ENCODE peak calls at places on chromosome 16, in ten cellular contexts. One of them, this sample, is unnamed.

GRCh38 chr16:71572497-71573116 is 4.3 kb downstream of the TAT start:
- DNase-seq in K562: no peak
- DNase-seq in endothelial cell of umbilical vein: no peak
- DNase-seq in neural progenitor cell: no peak
- DNase-seq in mammary epithelial cell: no peak
- DNase-seq in fibroblast of lung: no peak
- DNase-seq in H1: no peak
- DNase-seq in GM23338: no peak
- DNase-seq in MM.1S: no peak
- DNase-seq in A673: no peak
- DNase-seq in this sample: no peak

GRCh38 chr16:78184554-78185183 is 85.2 kb downstream of the WWOX start:
- DNase-seq in K562: no peak
- DNase-seq in neural progenitor cell: no peak
- DNase-seq in GM23338: no peak
- DNase-seq in H1: peak
- DNase-seq in A673: no peak
- DNase-seq in fibroblast of lung: peak
- DNase-seq in MM.1S: no peak
- DNase-seq in endothelial cell of umbilical vein: peak
- DNase-seq in mammary epithelial cell: no peak
- DNase-seq in this sample: no peak

GRCh38 chr16:87195190-87195589 is 122.0 kb downstream of the C16orf95 start:
- DNase-seq in GM23338: no peak
- DNase-seq in neural progenitor cell: no peak
- DNase-seq in mammary epithelial cell: no peak
- DNase-seq in endothelial cell of umbilical vein: no peak
- DNase-seq in K562: no peak
- DNase-seq in A673: no peak
- DNase-seq in fibroblast of lung: no peak
- DNase-seq in H1: no peak
- DNase-seq in MM.1S: no peak
- DNase-seq in this sample: no peak

GRCh38 chr16:11160676-11161115 is 95.3 kb downstream of the SOCS1 start:
- DNase-seq in K562: peak
- DNase-seq in H1: no peak
- DNase-seq in mammary epithelial cell: no peak
- DNase-seq in A673: no peak
- DNase-seq in MM.1S: no peak
- DNase-seq in endothelial cell of umbilical vein: no peak
- DNase-seq in fibroblast of lung: no peak
- DNase-seq in neural progenitor cell: no peak
- DNase-seq in GM23338: no peak
- DNase-seq in this sample: peak

GRCh38 chr16:50324345-50324744 is 44.4 kb downstream of the BRD7 start:
- DNase-seq in neural progenitor cell: no peak
- DNase-seq in GM23338: no peak
- DNase-seq in endothelial cell of umbilical vein: no peak
- DNase-seq in K562: no peak
- DNase-seq in mammary epithelial cell: no peak
- DNase-seq in MM.1S: no peak
- DNase-seq in A673: no peak
- DNase-seq in H1: no peak
- DNase-seq in fibroblast of lung: no peak
- DNase-seq in this sample: no peak

GRCh38 chr16:67269766-67270165 is 9.6 kb upstream of the PLEKHG4 start:
- DNase-seq in MM.1S: no peak
- DNase-seq in GM23338: peak
- DNase-seq in K562: peak
- DNase-seq in H1: no peak
- DNase-seq in mammary epithelial cell: peak
- DNase-seq in neural progenitor cell: no peak
- DNase-seq in endothelial cell of umbilical vein: peak
- DNase-seq in A673: no peak
- DNase-seq in fibroblast of lung: no peak
- DNase-seq in this sample: peak

GRCh38 chr16:23088018-23088417 is 61.2 kb downstream of the USP31 start:
- DNase-seq in neural progenitor cell: no peak
- DNase-seq in K562: no peak
- DNase-seq in A673: no peak
- DNase-seq in endothelial cell of umbilical vein: no peak
- DNase-seq in GM23338: no peak
- DNase-seq in fibroblast of lung: no peak
- DNase-seq in mammary epithelial cell: no peak
- DNase-seq in MM.1S: no peak
- DNase-seq in H1: no peak
- DNase-seq in this sample: no peak

GRCh38 chr16:22948058-22948602 is 134.2 kb downstream of the HS3ST2 start:
- DNase-seq in endothelial cell of umbilical vein: no peak
- DNase-seq in A673: no peak
- DNase-seq in MM.1S: no peak
- DNase-seq in neural progenitor cell: no peak
- DNase-seq in GM23338: peak
- DNase-seq in K562: no peak
- DNase-seq in fibroblast of lung: no peak
- DNase-seq in mammary epithelial cell: peak
- DNase-seq in H1: peak
- DNase-seq in this sample: no peak

DNA sequence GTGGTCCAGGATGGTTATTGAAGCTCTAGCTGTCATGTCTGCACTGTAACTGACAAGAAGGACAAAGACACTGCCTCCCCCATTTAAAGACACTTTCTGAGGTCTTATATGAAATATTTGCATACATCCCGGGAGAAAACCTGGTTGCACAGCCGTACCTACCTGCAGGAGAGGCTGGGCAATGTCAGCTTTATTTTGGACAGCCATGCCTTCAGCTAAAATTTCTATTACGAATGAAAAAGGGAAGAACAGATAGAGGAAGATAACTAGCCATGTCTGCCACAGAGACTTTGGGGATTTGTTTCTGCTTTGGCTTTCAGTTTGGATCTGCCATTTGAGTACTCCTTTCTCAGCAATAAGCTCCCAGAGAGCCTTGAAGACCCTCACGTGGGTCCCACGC is 19.0 kb downstream of the SLC7A6 start:
- DNase-seq in K562: no peak
- DNase-seq in H1: no peak
- DNase-seq in GM23338: no peak
- DNase-seq in A673: no peak
- DNase-seq in fibroblast of lung: no peak
- DNase-seq in mammary epithelial cell: no peak
- DNase-seq in neural progenitor cell: no peak
- DNase-seq in MM.1S: no peak
- DNase-seq in endothelial cell of umbilical vein: no peak
- DNase-seq in this sample: no peak
- H3K27ac ChIP-seq in K562: peak
- H3K27ac ChIP-seq in H1: no peak
- H3K27ac ChIP-seq in GM23338: no peak
- H3K27ac ChIP-seq in A673: no peak
- H3K27ac ChIP-seq in fibroblast of lung: no peak
- H3K27ac ChIP-seq in mammary epithelial cell: no peak
- H3K27ac ChIP-seq in neural progenitor cell: no peak
- H3K27ac ChIP-seq in MM.1S: peak
- H3K27ac ChIP-seq in endothelial cell of umbilical vein: no peak
- H3K27ac ChIP-seq in this sample: no peak

GRCh38 chr16:48813485-48813884 is 203.5 kb upstream of the N4BP1 start:
- DNase-seq in MM.1S: no peak
- DNase-seq in mammary epithelial cell: no peak
- DNase-seq in H1: no peak
- DNase-seq in neural progenitor cell: no peak
- DNase-seq in A673: no peak
- DNase-seq in endothelial cell of umbilical vein: no peak
- DNase-seq in fibroblast of lung: no peak
- DNase-seq in K562: no peak
- DNase-seq in GM23338: no peak
- DNase-seq in this sample: no peak

GRCh38 chr16:48811478-48811877 is 201.5 kb upstream of the N4BP1 start:
- DNase-seq in neural progenitor cell: peak
- DNase-seq in endothelial cell of umbilical vein: no peak
- DNase-seq in H1: no peak
- DNase-seq in K562: no peak
- DNase-seq in A673: no peak
- DNase-seq in GM23338: peak
- DNase-seq in mammary epithelial cell: no peak
- DNase-seq in fibroblast of lung: no peak
- DNase-seq in MM.1S: no peak
- DNase-seq in this sample: no peak

GRCh38 chr16:48812856-48813255 is 202.9 kb upstream of the N4BP1 start:
- DNase-seq in neural progenitor cell: no peak
- DNase-seq in K562: no peak
- DNase-seq in endothelial cell of umbilical vein: no peak
- DNase-seq in GM23338: no peak
- DNase-seq in fibroblast of lung: no peak
- DNase-seq in A673: no peak
- DNase-seq in H1: no peak
- DNase-seq in mammary epithelial cell: no peak
- DNase-seq in MM.1S: no peak
- DNase-seq in this sample: no peak

GRCh38 chr16:48810436-48810802 is 200.4 kb upstream of the N4BP1 start:
- DNase-seq in fibroblast of lung: no peak
- DNase-seq in H1: peak
- DNase-seq in A673: no peak
- DNase-seq in K562: no peak
- DNase-seq in endothelial cell of umbilical vein: no peak
- DNase-seq in mammary epithelial cell: no peak
- DNase-seq in GM23338: peak
- DNase-seq in MM.1S: no peak
- DNase-seq in neural progenitor cell: peak
- DNase-seq in this sample: no peak

GRCh38 chr16:48810803-48811453 is 200.9 kb upstream of the N4BP1 start:
- DNase-seq in A673: no peak
- DNase-seq in mammary epithelial cell: no peak
- DNase-seq in endothelial cell of umbilical vein: no peak
- DNase-seq in fibroblast of lung: no peak
- DNase-seq in H1: peak
- DNase-seq in K562: no peak
- DNase-seq in neural progenitor cell: peak
- DNase-seq in MM.1S: no peak
- DNase-seq in GM23338: peak
- DNase-seq in this sample: no peak
- TF ChIP-seq EZH2 in A673: no peak
- TF ChIP-seq EZH2 in mammary epithelial cell: no peak
- TF ChIP-seq EZH2 in endothelial cell of umbilical vein: no peak
- TF ChIP-seq EZH2 in fibroblast of lung: peak
- TF ChIP-seq EZH2 in H1: peak
- TF ChIP-seq EZH2 in K562: no peak
- TF ChIP-seq EZH2 in neural progenitor cell: peak
- TF ChIP-seq EZH2 in MM.1S: no peak
- TF ChIP-seq EZH2 in GM23338: peak
- TF ChIP-seq EZH2 in this sample: no peak

DNA sequence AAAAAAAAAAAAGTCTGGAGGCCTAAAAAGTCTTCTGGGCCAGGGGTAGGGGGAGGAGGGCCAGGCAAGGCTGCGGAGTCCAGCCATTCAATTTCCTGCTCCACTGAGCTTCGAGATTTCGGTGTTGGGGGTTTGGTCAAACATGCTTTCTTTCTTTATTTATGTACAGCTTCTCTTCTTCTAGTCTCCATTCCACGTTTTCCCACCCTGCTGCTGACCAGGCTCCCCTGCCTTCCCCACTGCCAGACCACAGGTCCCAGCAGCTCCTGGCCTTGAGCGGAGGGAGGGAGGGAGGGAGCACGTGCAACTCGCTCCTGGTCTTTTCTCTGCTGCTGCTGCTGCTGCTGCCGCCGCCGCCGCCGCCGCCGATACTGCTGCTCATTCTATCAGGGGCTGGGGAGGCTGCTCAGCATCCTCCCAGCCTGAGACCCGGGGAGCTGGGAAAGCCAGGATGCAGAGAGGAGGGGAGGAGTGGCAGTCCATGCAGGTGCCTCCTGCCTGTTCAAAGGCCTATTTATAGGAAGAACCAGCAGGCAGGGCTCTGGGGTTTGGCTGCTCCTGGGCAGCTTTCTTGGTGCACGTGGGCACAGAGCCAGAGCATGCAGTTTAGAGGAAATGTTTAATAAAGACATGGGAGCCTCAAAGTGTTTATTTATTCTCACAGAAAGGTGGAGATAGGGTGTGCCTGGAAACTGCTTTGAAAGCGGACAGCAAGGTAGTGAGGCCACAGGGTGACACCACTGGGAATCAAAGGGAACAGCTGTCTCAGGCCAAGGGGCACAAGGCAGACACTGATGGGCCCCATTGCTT is 23.4 kb upstream of the ZFHX3 start:
- DNase-seq in H1: peak
- DNase-seq in MM.1S: no peak
- DNase-seq in A673: no peak
- DNase-seq in mammary epithelial cell: no peak
- DNase-seq in neural progenitor cell: peak
- DNase-seq in fibroblast of lung: peak
- DNase-seq in endothelial cell of umbilical vein: peak
- DNase-seq in GM23338: peak
- DNase-seq in K562: no peak
- DNase-seq in this sample: peak
- H3K4me3 ChIP-seq in H1: peak
- H3K4me3 ChIP-seq in MM.1S: no peak
- H3K4me3 ChIP-seq in A673: no peak
- H3K4me3 ChIP-seq in mammary epithelial cell: no peak
- H3K4me3 ChIP-seq in neural progenitor cell: peak
- H3K4me3 ChIP-seq in fibroblast of lung: no peak
- H3K4me3 ChIP-seq in endothelial cell of umbilical vein: no peak
- H3K4me3 ChIP-seq in GM23338: peak
- H3K4me3 ChIP-seq in K562: no peak
- H3K4me3 ChIP-seq in this sample: no peak

GRCh38 chr16:17989255-17989654 is 347.3 kb downstream of the NPIPA8 start:
- DNase-seq in H1: no peak
- DNase-seq in A673: no peak
- DNase-seq in mammary epithelial cell: no peak
- DNase-seq in fibroblast of lung: no peak
- DNase-seq in K562: no peak
- DNase-seq in endothelial cell of umbilical vein: no peak
- DNase-seq in GM23338: no peak
- DNase-seq in neural progenitor cell: no peak
- DNase-seq in MM.1S: no peak
- DNase-seq in this sample: no peak

GRCh38 chr16:17983114-17983513 is 353.4 kb downstream of the NPIPA8 start:
- DNase-seq in A673: no peak
- DNase-seq in mammary epithelial cell: no peak
- DNase-seq in MM.1S: no peak
- DNase-seq in neural progenitor cell: no peak
- DNase-seq in endothelial cell of umbilical vein: no peak
- DNase-seq in fibroblast of lung: no peak
- DNase-seq in K562: no peak
- DNase-seq in GM23338: no peak
- DNase-seq in H1: no peak
- DNase-seq in this sample: no peak

DNA sequence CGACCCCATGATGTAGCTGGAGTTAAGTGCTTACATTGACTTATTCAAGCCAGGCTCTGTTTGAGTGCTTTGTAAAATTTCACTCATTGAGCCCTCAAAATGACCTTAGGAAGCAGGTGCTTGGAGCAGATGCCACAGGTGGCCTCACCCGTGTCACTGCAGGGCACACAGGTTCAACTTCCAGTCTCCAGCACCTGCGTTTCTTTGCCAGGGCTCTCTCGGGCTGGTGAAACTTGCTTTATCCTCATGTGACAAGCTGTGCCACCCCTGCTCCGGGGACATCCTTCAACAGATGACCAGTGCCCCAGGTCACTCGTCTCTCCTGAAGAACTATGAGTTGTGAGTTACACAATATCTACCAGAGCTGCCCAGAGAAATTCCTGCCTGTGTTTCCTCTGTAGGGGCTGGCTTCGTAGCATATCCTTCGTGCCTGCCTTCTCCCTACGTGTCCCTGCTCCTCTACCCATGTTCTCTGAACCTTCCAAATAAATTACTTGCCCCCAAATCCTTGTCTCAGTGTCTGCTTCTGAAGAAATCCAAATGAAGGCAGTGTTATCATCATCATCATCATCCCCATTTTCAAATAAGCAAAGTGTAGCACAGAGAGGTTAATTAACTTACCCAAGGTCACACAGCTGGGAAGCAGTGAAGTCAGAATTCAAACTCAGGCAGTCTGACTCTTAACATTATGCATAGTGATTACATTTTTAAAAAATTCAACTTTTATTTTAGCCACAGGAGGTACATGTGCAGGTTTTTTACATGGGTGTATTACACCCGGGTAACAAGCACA is 352.5 kb downstream of the NPIPA8 start:
- DNase-seq in MM.1S: no peak
- DNase-seq in H1: no peak
- DNase-seq in GM23338: no peak
- DNase-seq in endothelial cell of umbilical vein: no peak
- DNase-seq in mammary epithelial cell: no peak
- DNase-seq in A673: no peak
- DNase-seq in neural progenitor cell: no peak
- DNase-seq in fibroblast of lung: no peak
- DNase-seq in K562: no peak
- DNase-seq in this sample: no peak
- H3K27ac ChIP-seq in MM.1S: no peak
- H3K27ac ChIP-seq in H1: no peak
- H3K27ac ChIP-seq in GM23338: no peak
- H3K27ac ChIP-seq in endothelial cell of umbilical vein: no peak
- H3K27ac ChIP-seq in mammary epithelial cell: no peak
- H3K27ac ChIP-seq in A673: no peak
- H3K27ac ChIP-seq in neural progenitor cell: no peak
- H3K27ac ChIP-seq in fibroblast of lung: no peak
- H3K27ac ChIP-seq in K562: no peak
- H3K27ac ChIP-seq in this sample: no peak